ENCODE peak calls at places on chromosome 22, in five cellular contexts. One of them, this sample, is unnamed.

GRCh38 chr22:42752230-42752746 is 31.6 kb upstream of the A4GALT start:
- DNase-seq in tibial artery: no peak
- DNase-seq in tibial nerve: no peak
- DNase-seq in ovary: no peak
- DNase-seq in pancreas: no peak
- DNase-seq in this sample: no peak

GRCh38 chr22:46140989-46141928 is 9.1 kb upstream of the PPARA start:
- DNase-seq in tibial artery: no peak
- DNase-seq in tibial nerve: no peak
- DNase-seq in ovary: no peak
- DNase-seq in pancreas: no peak
- DNase-seq in this sample: no peak

GRCh38 chr22:31618471-31619176 is 43.4 kb downstream of the PISD start:
- DNase-seq in tibial artery: no peak
- DNase-seq in tibial nerve: no peak
- DNase-seq in ovary: no peak
- DNase-seq in pancreas: no peak
- DNase-seq in this sample: no peak

GRCh38 chr22:42388130-42388797 is 43.9 kb downstream of the NFAM1 start:
- DNase-seq in tibial artery: no peak
- DNase-seq in tibial nerve: no peak
- DNase-seq in ovary: no peak
- DNase-seq in pancreas: no peak
- DNase-seq in this sample: no peak

GRCh38 chr22:46806789-46807188 is 44.3 kb downstream of the TBC1D22A start:
- DNase-seq in tibial artery: peak; percentile 20
- DNase-seq in tibial nerve: no peak
- DNase-seq in ovary: no peak
- DNase-seq in pancreas: no peak
- DNase-seq in this sample: no peak

GRCh38 chr22:23862103-23862502 is 4.4 kb downstream of the SLC2A11 start:
- DNase-seq in tibial artery: no peak
- DNase-seq in tibial nerve: no peak
- DNase-seq in ovary: peak; percentile 28
- DNase-seq in pancreas: no peak
- DNase-seq in this sample: no peak

GRCh38 chr22:29700949-29701927 is 18.6 kb upstream of the CABP7 start:
- DNase-seq in tibial artery: no peak
- DNase-seq in tibial nerve: no peak
- DNase-seq in ovary: no peak
- DNase-seq in pancreas: no peak
- DNase-seq in this sample: no peak

GRCh38 chr22:38696606-38697005 is 4.1 kb downstream of the JOSD1 start:
- DNase-seq in tibial artery: no peak
- DNase-seq in tibial nerve: no peak
- DNase-seq in ovary: no peak
- DNase-seq in pancreas: no peak
- DNase-seq in this sample: no peak

GRCh38 chr22:45242778-45243191 is 2.1 kb upstream of the KIAA0930 start:
- DNase-seq in tibial artery: no peak
- DNase-seq in tibial nerve: no peak
- DNase-seq in ovary: no peak
- DNase-seq in pancreas: peak; percentile 85
- DNase-seq in this sample: no peak

GRCh38 chr22:37564111-37564711 is 3.9 kb downstream of the CDC42EP1 start:
- DNase-seq in tibial artery: no peak
- DNase-seq in tibial nerve: no peak
- DNase-seq in ovary: no peak
- DNase-seq in pancreas: no peak
- DNase-seq in this sample: no peak

GRCh38 chr22:44458044-44459020 is 39.7 kb downstream of the RTL6 start:
- DNase-seq in tibial artery: no peak
- DNase-seq in tibial nerve: no peak
- DNase-seq in ovary: peak; percentile 5
- DNase-seq in pancreas: no peak
- DNase-seq in this sample: no peak

GRCh38 chr22:31400023-31400397 is 606 bp downstream of the DRG1 start:
- DNase-seq in tibial artery: no peak
- DNase-seq in tibial nerve: no peak
- DNase-seq in ovary: no peak
- DNase-seq in pancreas: no peak
- DNase-seq in this sample: no peak

GRCh38 chr22:46758867-46759290 is 3.6 kb upstream of the TBC1D22A start:
- DNase-seq in tibial artery: no peak
- DNase-seq in tibial nerve: peak; percentile 42
- DNase-seq in ovary: no peak
- DNase-seq in pancreas: peak; percentile 61
- DNase-seq in this sample: peak; percentile 60

GRCh38 chr22:34760276-34761008 is 305.5 kb upstream of the ISX start:
- DNase-seq in tibial artery: no peak
- DNase-seq in tibial nerve: no peak
- DNase-seq in ovary: no peak
- DNase-seq in pancreas: no peak
- DNase-seq in this sample: no peak

GRCh38 chr22:38700271-38700788 is 413 bp downstream of the JOSD1 start:
- DNase-seq in tibial artery: peak; percentile 84
- DNase-seq in tibial nerve: no peak
- DNase-seq in ovary: peak; percentile 69
- DNase-seq in pancreas: peak; percentile 80
- DNase-seq in this sample: no peak

GRCh38 chr22:42682113-42682851 is 33.1 kb upstream of the CYB5R3 start:
- DNase-seq in tibial artery: peak; percentile 62
- DNase-seq in tibial nerve: no peak
- DNase-seq in ovary: no peak
- DNase-seq in pancreas: no peak
- DNase-seq in this sample: no peak

GRCh38 chr22:11325767-11326166 is 4202.2 kb upstream of the OR11H1 start:
- DNase-seq in tibial artery: no peak
- DNase-seq in tibial nerve: no peak
- DNase-seq in ovary: no peak
- DNase-seq in pancreas: no peak
- DNase-seq in this sample: no peak

GRCh38 chr22:43824724-43825485 is 12.8 kb upstream of the EFCAB6 start:
- DNase-seq in tibial artery: peak; percentile 40
- DNase-seq in tibial nerve: no peak
- DNase-seq in ovary: no peak
- DNase-seq in pancreas: no peak
- DNase-seq in this sample: no peak

GRCh38 chr22:24024354-24024753 is 13.2 kb downstream of the CABIN1 start:
- DNase-seq in tibial artery: no peak
- DNase-seq in tibial nerve: no peak
- DNase-seq in ovary: no peak
- DNase-seq in pancreas: no peak
- DNase-seq in this sample: no peak

GRCh38 chr22:23904855-23905254 is 10.7 kb downstream of the MIF start:
- DNase-seq in tibial artery: peak; percentile 38
- DNase-seq in tibial nerve: no peak
- DNase-seq in ovary: no peak
- DNase-seq in pancreas: no peak
- DNase-seq in this sample: no peak

GRCh38 chr22:45212306-45212709 is 28.4 kb downstream of the KIAA0930 start:
- DNase-seq in tibial artery: peak; percentile 96
- DNase-seq in tibial nerve: peak; percentile 44
- DNase-seq in ovary: peak; percentile 36
- DNase-seq in pancreas: peak; percentile 40
- DNase-seq in this sample: no peak

GRCh38 chr22:42685941-42686666 is 34.6 kb downstream of the A4GALT start:
- DNase-seq in tibial artery: peak; percentile 90
- DNase-seq in tibial nerve: no peak
- DNase-seq in ovary: peak; percentile 42
- DNase-seq in pancreas: no peak
- DNase-seq in this sample: no peak

GRCh38 chr22:45207981-45208664 is 32.6 kb downstream of the KIAA0930 start:
- DNase-seq in tibial artery: peak; percentile 48
- DNase-seq in tibial nerve: no peak
- DNase-seq in ovary: no peak
- DNase-seq in pancreas: peak; percentile 42
- DNase-seq in this sample: no peak

GRCh38 chr22:19022755-19023154 is 86.7 kb upstream of the PRODH start:
- DNase-seq in tibial artery: no peak
- DNase-seq in tibial nerve: no peak
- DNase-seq in ovary: no peak
- DNase-seq in pancreas: no peak
- DNase-seq in this sample: no peak

GRCh38 chr22:27298387-27299141 is 503.0 kb downstream of the MN1 start:
- DNase-seq in tibial artery: no peak
- DNase-seq in tibial nerve: no peak
- DNase-seq in ovary: no peak
- DNase-seq in pancreas: no peak
- DNase-seq in this sample: no peak

GRCh38 chr22:26650722-26651421 is 6.5 kb upstream of the MIAT start:
- DNase-seq in tibial artery: no peak
- DNase-seq in tibial nerve: no peak
- DNase-seq in ovary: no peak
- DNase-seq in pancreas: no peak
- DNase-seq in this sample: no peak

GRCh38 chr22:41305646-41306045 is 4.3 kb downstream of the ZC3H7B start:
- DNase-seq in tibial artery: no peak
- DNase-seq in tibial nerve: no peak
- DNase-seq in ovary: no peak
- DNase-seq in pancreas: no peak
- DNase-seq in this sample: no peak

GRCh38 chr22:31496735-31497146 is 405 bp downstream of the SFI1 start:
- DNase-seq in tibial artery: peak; percentile 68
- DNase-seq in tibial nerve: no peak
- DNase-seq in ovary: no peak
- DNase-seq in pancreas: no peak
- DNase-seq in this sample: no peak

GRCh38 chr22:20980938-20981722 is 967 bp upstream of the LZTR1 start:
- DNase-seq in tibial artery: no peak
- DNase-seq in tibial nerve: no peak
- DNase-seq in ovary: no peak
- DNase-seq in pancreas: no peak
- DNase-seq in this sample: no peak

GRCh38 chr22:20981787-20982562 is at the start of gene LZTR1:
- DNase-seq in tibial artery: peak; percentile 90
- DNase-seq in tibial nerve: peak; percentile 67
- DNase-seq in ovary: peak; percentile 81
- DNase-seq in pancreas: peak; percentile 80
- DNase-seq in this sample: no peak

GRCh38 chr22:20982563-20982882 is 426 bp downstream of the LZTR1 start:
- DNase-seq in tibial artery: no peak
- DNase-seq in tibial nerve: no peak
- DNase-seq in ovary: no peak
- DNase-seq in pancreas: no peak
- DNase-seq in this sample: no peak

GRCh38 chr22:20985720-20986119 is 3.6 kb downstream of the LZTR1 start:
- DNase-seq in tibial artery: no peak
- DNase-seq in tibial nerve: no peak
- DNase-seq in ovary: no peak
- DNase-seq in pancreas: no peak
- DNase-seq in this sample: no peak

DNA sequence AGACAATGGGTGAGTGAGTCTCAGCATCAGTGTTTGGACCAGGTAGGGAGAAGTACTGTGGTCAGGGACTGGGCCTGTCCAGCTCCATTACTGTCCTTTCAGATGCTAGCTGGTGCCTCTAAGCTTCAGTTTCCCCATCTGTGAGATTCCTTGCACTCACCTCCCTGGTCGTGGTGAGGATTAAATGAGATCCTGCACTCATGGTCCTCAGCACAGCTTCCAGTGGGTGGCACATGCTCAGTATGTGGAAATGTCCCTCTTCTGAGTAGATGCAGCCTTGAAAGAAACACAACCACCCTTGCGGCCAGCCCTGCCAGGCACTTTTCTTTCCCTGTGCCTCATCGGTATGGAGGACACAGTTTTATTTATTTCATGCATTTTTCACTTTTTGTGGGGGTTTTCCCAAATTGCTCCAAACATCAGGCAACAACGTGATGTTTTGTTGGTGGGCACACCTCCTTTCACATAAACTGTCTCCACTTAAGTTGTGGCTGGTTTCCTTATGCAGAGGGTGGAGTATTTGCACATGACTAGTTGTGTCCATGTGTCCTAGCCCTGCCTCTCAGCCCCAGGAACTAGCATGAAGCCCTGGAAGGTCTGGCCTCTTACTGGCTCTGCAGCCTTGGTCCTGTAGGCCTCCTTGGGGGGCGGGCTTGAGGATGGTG is 1.1 kb downstream of the LZTR1 start:
- DNase-seq in tibial artery: no peak
- DNase-seq in tibial nerve: no peak
- DNase-seq in ovary: no peak
- DNase-seq in pancreas: no peak
- DNase-seq in this sample: no peak
- H3K27ac ChIP-seq in tibial artery: peak overlapping the region; percentile 87
- H3K27ac ChIP-seq in tibial nerve: no peak overlapping the region
- H3K27ac ChIP-seq in ovary: no peak overlapping the region
- H3K27ac ChIP-seq in pancreas: no peak overlapping the region
- H3K27ac ChIP-seq in this sample: no peak overlapping the region

GRCh38 chr22:16601437-16602223 is 9.0 kb upstream of the CCT8L2 start:
- DNase-seq in tibial artery: no peak
- DNase-seq in tibial nerve: no peak
- DNase-seq in ovary: peak; percentile 28
- DNase-seq in pancreas: no peak
- DNase-seq in this sample: no peak
- H3K4me3 ChIP-seq in tibial artery: peak overlapping the region; percentile 41
- H3K4me3 ChIP-seq in tibial nerve: no peak overlapping the region
- H3K4me3 ChIP-seq in ovary: peak overlapping the region; percentile 33
- H3K4me3 ChIP-seq in pancreas: no peak overlapping the region
- H3K4me3 ChIP-seq in this sample: no peak overlapping the region

DNA sequence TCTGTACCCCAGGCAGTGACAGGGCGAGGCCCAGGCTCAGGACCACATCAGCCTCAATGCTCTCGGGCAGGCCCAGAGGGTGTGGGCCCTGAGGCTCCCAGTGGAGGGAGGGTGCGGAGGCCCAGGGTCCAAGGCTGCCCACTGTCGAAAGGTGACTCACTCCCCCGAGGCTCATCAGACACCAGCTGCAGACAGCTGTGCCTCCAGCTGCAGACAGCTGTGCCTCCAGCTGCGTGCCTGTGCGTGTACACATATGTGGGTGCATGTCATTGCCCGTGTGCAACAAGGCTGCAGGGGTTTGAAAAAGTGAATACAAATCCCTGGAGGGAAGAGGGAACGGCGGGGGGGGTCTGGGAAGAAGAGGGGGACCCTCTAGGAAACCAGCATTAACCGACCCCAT is 134.3 kb downstream of the BRD1 start:
- DNase-seq in tibial artery: peak; percentile 40
- DNase-seq in tibial nerve: no peak
- DNase-seq in ovary: no peak
- DNase-seq in pancreas: no peak
- DNase-seq in this sample: no peak
- H3K9me3 ChIP-seq in tibial artery: no peaks in the 10 kb centered on the region
- H3K9me3 ChIP-seq in tibial nerve: peaks cover 3% of the 10 kb centered on the region
- H3K9me3 ChIP-seq in ovary: no peaks in the 10 kb centered on the region
- H3K9me3 ChIP-seq in pancreas: no peaks in the 10 kb centered on the region
- H3K9me3 ChIP-seq in this sample: peaks cover 30% of the 10 kb centered on the region

GRCh38 chr22:36424901-36425579 is 37.3 kb upstream of the MYH9 start:
- DNase-seq in tibial artery: no peak
- DNase-seq in tibial nerve: no peak
- DNase-seq in ovary: no peak
- DNase-seq in pancreas: no peak
- DNase-seq in this sample: no peak
- H3K27ac ChIP-seq in tibial artery: no peak overlapping the region
- H3K27ac ChIP-seq in tibial nerve: no peak overlapping the region
- H3K27ac ChIP-seq in ovary: no peak overlapping the region
- H3K27ac ChIP-seq in pancreas: no peak overlapping the region
- H3K27ac ChIP-seq in this sample: no peak overlapping the region

GRCh38 chr22:17235149-17235655 is 16.0 kb upstream of the ADA2 start:
- DNase-seq in tibial artery: no peak
- DNase-seq in tibial nerve: no peak
- DNase-seq in ovary: no peak
- DNase-seq in pancreas: no peak
- DNase-seq in this sample: peak; percentile 91
- H3K4me3 ChIP-seq in tibial artery: no peak overlapping the region
- H3K4me3 ChIP-seq in tibial nerve: no peak overlapping the region
- H3K4me3 ChIP-seq in ovary: no peak overlapping the region
- H3K4me3 ChIP-seq in pancreas: no peak overlapping the region
- H3K4me3 ChIP-seq in this sample: no peak overlapping the region

GRCh38 chr22:48307941-48308340 is 1519.7 kb downstream of the BRD1 start:
- DNase-seq in tibial artery: no peak
- DNase-seq in tibial nerve: no peak
- DNase-seq in ovary: no peak
- DNase-seq in pancreas: no peak
- DNase-seq in this sample: no peak
- H3K9me3 ChIP-seq in tibial artery: no peaks in the 10 kb centered on the region
- H3K9me3 ChIP-seq in tibial nerve: peaks cover 7% of the 10 kb centered on the region
- H3K9me3 ChIP-seq in ovary: no peaks in the 10 kb centered on the region
- H3K9me3 ChIP-seq in pancreas: no peaks in the 10 kb centered on the region
- H3K9me3 ChIP-seq in this sample: peaks cover 34% of the 10 kb centered on the region

This sample was measured in iPS DF 6.9.